ENCODE peak calls at places on chromosomes 6 and 20, in six cellular contexts. X, G, W, V, I and R are unnamed samples.

GRCh38 chr6:2971420-2972218 is at the start of gene SERPINB6:
- DNase-seq in X (peak), G (no peak), W (peak), V (no peak), I (no peak), R (peak)

GRCh38 chr20:51360451-51361230 is 181.9 kb downstream of the NFATC2 start:
- DNase-seq in X (peak), G (no peak), W (no peak), V (no peak), I (peak), R (no peak)

GRCh38 chr6:168050861-168051586 is 28.0 kb downstream of the FRMD1 start:
- DNase-seq in X (peak), G (no peak), W (no peak), V (no peak), I (no peak), R (no peak)

GRCh38 chr20:57953638-57954037 is 243.8 kb upstream of the PMEPA1 start:
- DNase-seq in X (peak), G (no peak), W (no peak), V (no peak), I (peak), R (no peak)

GRCh38 chr20:10670521-10671220 is 3.1 kb downstream of the JAG1 start:
- DNase-seq in X (peak), G (no peak), W (no peak), V (no peak), I (no peak), R (no peak)

GRCh38 chr20:58634818-58635665 is 16.0 kb upstream of the STX16 start:
- DNase-seq in X (no peak), G (no peak), W (peak), V (no peak), I (no peak), R (peak)

GRCh38 chr6:39452306-39452705 is 129.8 kb upstream of the KCNK16 start:
- DNase-seq in X (peak), G (no peak), W (no peak), V (no peak), I (no peak), R (no peak)

GRCh38 chr6:22147983-22148797 is 148.6 kb downstream of the PRL start:
- DNase-seq in X (peak), G (peak), W (no peak), V (peak), I (peak), R (peak)

GRCh38 chr6:18507018-18507415 is 119.9 kb downstream of the RNF144B start:
- DNase-seq in X (no peak), G (peak), W (no peak), V (no peak), I (no peak), R (no peak)

GRCh38 chr6:41551086-41551702 is 5.0 kb downstream of the FOXP4 start:
- DNase-seq in X (no peak), G (no peak), W (no peak), V (no peak), I (no peak), R (no peak)

GRCh38 chr20:24996449-24997195 is 4.1 kb upstream of the APMAP start:
- DNase-seq in X (no peak), G (no peak), W (no peak), V (no peak), I (no peak), R (no peak)

GRCh38 chr6:150327117-150327774 is 41.6 kb upstream of the IYD start:
- DNase-seq in X (no peak), G (no peak), W (no peak), V (no peak), I (no peak), R (peak)

GRCh38 chr20:47860049-47860830 is 75.0 kb upstream of the SULF2 start:
- DNase-seq in X (no peak), G (no peak), W (no peak), V (no peak), I (no peak), R (no peak)

GRCh38 chr6:137159912-137160311 is 13.5 kb downstream of the IL22RA2 start:
- DNase-seq in X (no peak), G (no peak), W (no peak), V (no peak), I (no peak), R (no peak)

GRCh38 chr20:52103469-52103910 is 88.1 kb downstream of the ZFP64 start:
- DNase-seq in X (peak), G (no peak), W (peak), V (no peak), I (no peak), R (no peak)

GRCh38 chr6:31900917-31901414 is 920 bp downstream of the ZBTB12 start:
- DNase-seq in X (peak), G (no peak), W (no peak), V (no peak), I (no peak), R (no peak)